ENCODE peak calls at places on chromosomes 4 and X, in five cellular contexts. L is kidney epithelial cell, T is tibial artery, V is tibial nerve, R is astrocyte. N is an unnamed sample.

GRCh38 chr4:139142097-139142496 is 34.9 kb downstream of the ELF2 start:
- DNase-seq in L (no peak), T (no peak), V (no peak), R (no peak), N (no peak)

GRCh38 chr4:3792813-3793212 is 26.6 kb downstream of the ADRA2C start:
- DNase-seq in L (no peak), T (no peak), V (no peak), R (no peak), N (no peak)

GRCh38 chr4:156578713-156579112 is 392.9 kb downstream of the PDGFC start:
- DNase-seq in L (no peak), T (no peak), V (no peak), R (no peak), N (no peak)

GRCh38 chrX:2693526-2694002 is 2.5 kb downstream of the CD99 start:
- DNase-seq in L (no peak), T (no peak), V (no peak), R (no peak), N (no peak)

GRCh38 chrX:79146552-79147390 is 2.3 kb downstream of the GPR174 start:
- DNase-seq in L (no peak), T (no peak), V (no peak), R (no peak), N (no peak)

GRCh38 chr4:34464196-34464595 is 1780.1 kb downstream of the ARAP2 start:
- DNase-seq in L (no peak), T (no peak), V (no peak), R (no peak), N (no peak)

GRCh38 chrX:153861147-153861546 is 24.8 kb downstream of the L1CAM start:
- DNase-seq in L (no peak), T (no peak), V (no peak), R (no peak), N (no peak)

GRCh38 chrX:70033348-70033747 is 16.4 kb downstream of the AWAT2 start:
- DNase-seq in L (no peak), T (no peak), V (no peak), R (no peak), N (no peak)

GRCh38 chr4:15470149-15470520 is 453 bp downstream of the CC2D2A start:
- DNase-seq in L (no peak), T (no peak), V (no peak), R (peak), N (no peak)

GRCh38 chr4:147975325-147975724 is 243.4 kb downstream of the ARHGAP10 start:
- DNase-seq in L (no peak), T (peak), V (no peak), R (no peak), N (no peak)

GRCh38 chr4:89954906-89955305 is 60.3 kb downstream of the MMRN1 start:
- DNase-seq in L (no peak), T (no peak), V (no peak), R (no peak), N (no peak)

GRCh38 chr4:89952458-89952857 is 57.8 kb downstream of the MMRN1 start:
- DNase-seq in L (no peak), T (no peak), V (no peak), R (no peak), N (no peak)

DNA sequence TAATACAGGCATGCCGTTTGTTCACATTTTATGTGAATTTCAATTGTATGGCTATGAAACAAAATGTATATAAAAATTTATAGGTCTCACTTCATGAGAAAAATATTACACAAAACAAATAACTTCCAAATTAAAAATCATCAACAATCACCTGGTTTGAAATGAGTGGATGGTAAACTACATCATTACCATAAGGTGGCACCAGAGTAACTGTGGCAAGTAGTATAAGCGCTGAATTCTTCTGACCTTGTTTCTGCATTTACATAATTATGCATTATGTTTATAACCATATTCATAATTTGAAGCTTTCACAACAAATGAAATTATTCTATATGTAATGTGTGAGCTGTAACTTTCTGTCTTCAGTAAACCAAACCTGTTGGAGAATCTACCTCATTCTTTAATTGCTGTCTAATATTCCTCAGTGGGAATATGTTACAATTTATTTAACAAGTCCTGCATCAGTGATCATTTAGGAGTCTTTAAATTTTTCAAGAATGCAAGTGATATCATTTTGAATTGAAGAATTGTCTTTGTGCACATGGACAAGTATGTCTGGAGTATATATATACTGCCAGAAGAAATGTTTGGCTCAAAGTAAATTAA is 55.2 kb downstream of the MMRN1 start:
- DNase-seq in L (no peak), T (no peak), V (no peak), R (no peak), N (no peak)
- TF ChIP-seq CTCF in L (peak), T (no peak), V (no peak), R (no peak), N (no peak)

GRCh38 chrX:17192111-17192510 is 182.9 kb upstream of the NHS start:
- DNase-seq in L (no peak), T (no peak), V (no peak), R (peak), N (no peak)
- H3K4me3 ChIP-seq in L (no peak), T (no peak), V (no peak), R (no peak), N (no peak)

GRCh38 chrX:17082831-17083230 is 136.4 kb downstream of the REPS2 start:
- DNase-seq in L (no peak), T (no peak), V (no peak), R (no peak), N (no peak)
- TF ChIP-seq CTCF in L (no peak), T (no peak), V (no peak), R (peak), N (peak)

GRCh38 chr4:81712714-81713113 is 241.0 kb upstream of the RASGEF1B start:
- DNase-seq in L (no peak), T (no peak), V (no peak), R (no peak), N (no peak)

GRCh38 chr4:81714251-81714650 is 242.5 kb upstream of the RASGEF1B start:
- DNase-seq in L (no peak), T (no peak), V (no peak), R (no peak), N (no peak)

GRCh38 chr4:81715335-81715734 is 243.6 kb upstream of the RASGEF1B start:
- DNase-seq in L (no peak), T (no peak), V (no peak), R (no peak), N (no peak)
- H3K4me3 ChIP-seq in L (no peak), T (no peak), V (no peak), R (no peak), N (no peak)

GRCh38 chrX:40663880-40664630 is 16.7 kb upstream of the CXorf38 start:
- DNase-seq in L (no peak), T (no peak), V (no peak), R (peak), N (peak)
- TF ChIP-seq CTCF in L (peak), T (peak), V (peak), R (no peak), N (peak)

DNA sequence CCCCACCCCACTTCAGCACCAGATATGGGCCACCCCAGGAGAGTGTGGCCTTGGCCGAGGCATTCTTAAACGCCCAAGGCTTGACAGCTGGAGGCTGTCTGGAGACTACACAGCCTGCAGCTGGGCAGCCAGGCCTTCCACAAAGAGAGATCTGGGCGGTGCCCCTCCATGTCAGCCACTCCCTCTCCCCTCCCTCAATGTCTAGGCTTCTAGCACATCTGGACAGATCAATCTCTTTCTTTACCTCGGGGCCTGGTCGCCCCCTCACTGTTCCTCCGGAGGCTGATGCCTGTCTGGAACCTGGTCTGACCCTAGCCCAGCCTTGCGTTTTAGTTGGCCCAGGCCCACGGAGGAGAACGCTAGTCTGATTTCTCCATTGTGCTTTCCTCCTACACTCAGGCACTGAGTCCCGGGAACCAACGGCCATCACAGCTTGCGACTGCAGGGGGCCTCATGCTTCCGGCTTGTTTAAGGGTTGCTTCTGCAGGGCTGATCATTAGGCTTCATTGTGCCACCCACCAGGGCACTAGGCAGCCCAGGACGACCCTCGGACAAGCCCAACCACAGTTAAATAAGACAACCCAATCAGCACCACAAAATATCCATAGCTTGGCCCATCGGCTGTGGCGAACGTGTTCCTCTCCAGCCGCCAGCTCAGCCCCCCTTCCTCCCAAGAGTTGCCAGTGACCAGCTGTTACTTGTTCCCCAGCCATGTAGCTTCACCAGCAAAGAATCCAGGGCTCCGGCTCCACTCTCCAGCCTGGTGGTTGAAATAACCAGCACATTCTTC is 200.6 kb downstream of the BCOR start:
- DNase-seq in L (no peak), T (peak), V (no peak), R (peak), N (no peak)
- H3K4me3 ChIP-seq in L (no peak), T (no peak), V (no peak), R (no peak), N (no peak)

GRCh38 chrX:3697701-3698279 is 15.7 kb downstream of the PRKX start:
- DNase-seq in L (peak), T (peak), V (peak), R (peak), N (no peak)

GRCh38 chrX:3699841-3700381 is 13.5 kb downstream of the PRKX start:
- DNase-seq in L (no peak), T (no peak), V (no peak), R (no peak), N (no peak)

DNA sequence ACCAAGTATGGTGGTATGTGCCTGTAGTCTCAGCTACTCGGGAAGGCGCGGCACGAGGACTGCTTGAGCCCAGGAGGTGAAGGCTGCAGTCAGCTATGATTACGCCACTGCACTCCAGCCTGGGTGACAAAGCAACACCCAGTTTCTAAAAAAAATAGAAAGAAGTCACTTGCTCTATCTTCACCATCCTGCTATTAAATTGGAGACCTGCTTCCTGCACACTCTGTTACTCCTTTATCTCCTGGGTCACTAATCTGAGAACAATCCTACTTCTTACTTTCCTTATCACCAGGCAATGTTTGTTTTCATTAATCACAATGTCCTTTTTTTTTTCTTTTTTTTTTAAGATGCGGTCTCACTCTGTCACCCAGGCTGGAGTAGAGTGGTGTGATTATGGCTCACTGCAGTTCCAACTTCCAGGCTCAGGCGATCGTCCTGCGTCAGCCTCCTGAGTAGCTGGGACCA is 16.2 kb downstream of the PRKX start:
- DNase-seq in L (no peak), T (no peak), V (no peak), R (peak), N (no peak)
- TF ChIP-seq CTCF in L (no peak), T (no peak), V (no peak), R (no peak), N (no peak)

GRCh38 chr4:102352774-102353173 is 7.5 kb upstream of the SLC39A8 start:
- DNase-seq in L (no peak), T (no peak), V (no peak), R (no peak), N (no peak)
- H3K4me3 ChIP-seq in L (no peak), T (no peak), V (no peak), R (no peak), N (no peak)